ENCODE peak calls at places on chromosomes 1 and 21, in six cellular contexts. B, P, L, R, Z and W are unnamed samples. For H3K4me1, the result is how much of the 10 kb centered on the place peaks cover.

GRCh38 chr1:161953256-161953920 is 70.3 kb downstream of the OLFML2B start:
- DNase-seq in B (no peak), P (no peak), L (no peak), R (no peak), Z (no peak), W (no peak)

GRCh38 chr1:44237721-44238457 is 24.6 kb downstream of the DMAP1 start:
- DNase-seq in B (no peak), P (no peak), L (no peak), R (peak), Z (peak), W (peak)

GRCh38 chr1:154402409-154402921 is 2.7 kb upstream of the IL6R start:
- DNase-seq in B (no peak), P (no peak), L (no peak), R (no peak), Z (no peak), W (peak)

GRCh38 chr21:28392436-28392835 is 600.2 kb downstream of the LTN1 start:
- DNase-seq in B (no peak), P (no peak), L (no peak), R (peak), Z (no peak), W (no peak)

GRCh38 chr1:183571678-183572268 is 18.5 kb downstream of the NCF2 start:
- DNase-seq in B (no peak), P (no peak), L (no peak), R (no peak), Z (no peak), W (no peak)

GRCh38 chr1:203627819-203628184 is 1.2 kb downstream of the ATP2B4 start:
- DNase-seq in B (peak), P (no peak), L (no peak), R (peak), Z (peak), W (peak)

GRCh38 chr1:114350731-114351445 is 160.1 kb downstream of the TRIM33 start:
- DNase-seq in B (no peak), P (no peak), L (no peak), R (no peak), Z (no peak), W (no peak)

GRCh38 chr1:154557248-154557938 is 1.1 kb downstream of the UBE2Q1 start:
- DNase-seq in B (no peak), P (no peak), L (no peak), R (no peak), Z (no peak), W (no peak)

GRCh38 chr1:94783342-94784264 is 36.6 kb upstream of the SLC44A3 start:
- DNase-seq in B (peak), P (peak), L (no peak), R (peak), Z (peak), W (peak)

GRCh38 chr21:44325386-44326271 is 13.6 kb downstream of the CFAP410 start:
- DNase-seq in B (no peak), P (peak), L (no peak), R (no peak), Z (no peak), W (no peak)

GRCh38 chr1:179095924-179096323 is 14.1 kb downstream of the TOR3A start:
- DNase-seq in B (no peak), P (no peak), L (no peak), R (no peak), Z (no peak), W (no peak)

GRCh38 chr1:27868932-27869718 is 3.2 kb upstream of the THEMIS2 start:
- DNase-seq in B (no peak), P (peak), L (no peak), R (peak), Z (no peak), W (peak)

GRCh38 chr1:178578541-178578940 is 65.6 kb downstream of the TEX35 start:
- DNase-seq in B (no peak), P (no peak), L (no peak), R (no peak), Z (no peak), W (no peak)

GRCh38 chr1:76040327-76040868 is 34.1 kb upstream of the ST6GALNAC3 start:
- DNase-seq in B (no peak), P (no peak), L (no peak), R (peak), Z (no peak), W (no peak)

GRCh38 chr1:26554781-26555180 is 25.2 kb downstream of the RPS6KA1 start:
- DNase-seq in B (no peak), P (no peak), L (no peak), R (no peak), Z (no peak), W (no peak)

GRCh38 chr1:173201968-173202367 is 5.2 kb downstream of the TNFSF4 start:
- DNase-seq in B (no peak), P (no peak), L (no peak), R (no peak), Z (no peak), W (no peak)

GRCh38 chr1:79859212-79859948 is 852.9 kb upstream of the ADGRL4 start:
- DNase-seq in B (no peak), P (no peak), L (peak), R (peak), Z (no peak), W (no peak)

GRCh38 chr1:177927021-177927596 is 42.7 kb downstream of the SEC16B start:
- DNase-seq in B (no peak), P (no peak), L (no peak), R (no peak), Z (no peak), W (no peak)

GRCh38 chr1:169931795-169932195 is 38.1 kb upstream of the SCYL3 start:
- DNase-seq in B (no peak), P (no peak), L (no peak), R (no peak), Z (no peak), W (no peak)

GRCh38 chr1:224472806-224473205 is 38.2 kb upstream of the WDR26 start:
- DNase-seq in B (no peak), P (no peak), L (no peak), R (no peak), Z (no peak), W (no peak)

GRCh38 chr1:74729741-74730478 is 2.9 kb downstream of the CRYZ start:
- DNase-seq in B (no peak), P (no peak), L (peak), R (peak), Z (no peak), W (no peak)

GRCh38 chr1:203508463-203508862 is 14.5 kb downstream of the OPTC start:
- DNase-seq in B (no peak), P (peak), L (no peak), R (peak), Z (no peak), W (no peak)

GRCh38 chr1:30285461-30286050 is 437.8 kb downstream of the MATN1 start:
- DNase-seq in B (no peak), P (no peak), L (no peak), R (no peak), Z (no peak), W (no peak)

GRCh38 chr1:182835811-182836210 is 3.3 kb upstream of the DHX9 start:
- DNase-seq in B (no peak), P (no peak), L (no peak), R (no peak), Z (no peak), W (no peak)

GRCh38 chr1:151790071-151790939 is at the start of gene TDRKH:
- DNase-seq in B (peak), P (peak), L (peak), R (peak), Z (peak), W (peak)

GRCh38 chr1:53592985-53593757 is 134.0 kb downstream of the DMRTB1 start:
- DNase-seq in B (no peak), P (peak), L (no peak), R (no peak), Z (no peak), W (no peak)

GRCh38 chr1:186843261-186843660 is 14.5 kb downstream of the PLA2G4A start:
- DNase-seq in B (no peak), P (no peak), L (no peak), R (no peak), Z (no peak), W (no peak)

GRCh38 chr1:242556276-242556675 is 31.8 kb upstream of the PLD5 start:
- DNase-seq in B (no peak), P (no peak), L (no peak), R (no peak), Z (no peak), W (no peak)

GRCh38 chr1:46689326-46689725 is 17.7 kb downstream of the TEX38 start:
- DNase-seq in B (no peak), P (no peak), L (no peak), R (no peak), Z (no peak), W (no peak)

GRCh38 chr1:23930861-23931471 is 17.8 kb upstream of the CNR2 start:
- DNase-seq in B (no peak), P (no peak), L (no peak), R (no peak), Z (peak), W (no peak)

GRCh38 chr21:42056996-42057689 is 14.0 kb upstream of the UMODL1 start:
- DNase-seq in B (no peak), P (no peak), L (no peak), R (peak), Z (peak), W (no peak)

GRCh38 chr1:198118136-198118535 is 38.7 kb upstream of the NEK7 start:
- DNase-seq in B (peak), P (peak), L (no peak), R (no peak), Z (no peak), W (peak)

GRCh38 chr1:178382372-178382771 is 114.4 kb downstream of the CLEC20A start:
- DNase-seq in B (no peak), P (no peak), L (no peak), R (no peak), Z (no peak), W (no peak)

GRCh38 chr1:116066868-116067563 is 44.2 kb upstream of the MAB21L3 start:
- DNase-seq in B (peak), P (no peak), L (no peak), R (no peak), Z (no peak), W (no peak)

GRCh38 chr1:63330331-63330916 is 8.1 kb downstream of the FOXD3 start:
- DNase-seq in B (no peak), P (no peak), L (no peak), R (no peak), Z (no peak), W (no peak)

DNA sequence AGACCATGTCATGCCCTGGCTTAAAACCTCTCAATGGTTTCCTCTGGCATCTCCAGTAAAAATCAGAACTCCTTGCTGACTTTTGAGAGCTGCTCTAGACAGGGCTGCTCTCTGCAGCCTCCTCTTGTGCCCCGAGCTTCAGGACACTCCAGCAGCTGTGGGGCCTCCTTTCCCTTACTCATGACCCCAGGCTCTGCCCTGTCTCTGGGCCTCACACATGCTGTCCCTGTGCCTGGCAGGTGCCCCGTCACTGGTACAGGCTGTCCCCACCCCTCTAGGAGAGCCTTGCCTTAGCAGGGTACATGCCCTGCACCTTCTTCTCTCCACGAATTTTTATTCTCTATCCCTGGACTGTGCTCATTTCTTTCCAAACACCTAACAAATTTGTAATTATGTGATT is 43.2 kb downstream of the HIVEP3 start:
- DNase-seq in B (no peak), P (no peak), L (no peak), R (no peak), Z (no peak), W (no peak)
- H3K27ac ChIP-seq in B (no peak), P (peak), L (no peak), R (no peak), Z (no peak), W (no peak)

GRCh38 chr21:15686506-15686905 is 43.3 kb upstream of the USP25 start:
- DNase-seq in B (no peak), P (no peak), L (no peak), R (no peak), Z (no peak), W (no peak)
- H3K4me1 ChIP-seq in B (under half), P (under half), L (under half), R (under half), Z (under half), W (under half)

GRCh38 chr1:109622103-109622892 is 2.7 kb downstream of the AMPD2 start:
- DNase-seq in B (peak), P (no peak), L (no peak), R (no peak), Z (no peak), W (no peak)
- H3K27ac ChIP-seq in B (no peak), P (no peak), L (no peak), R (no peak), Z (no peak), W (no peak)

DNA sequence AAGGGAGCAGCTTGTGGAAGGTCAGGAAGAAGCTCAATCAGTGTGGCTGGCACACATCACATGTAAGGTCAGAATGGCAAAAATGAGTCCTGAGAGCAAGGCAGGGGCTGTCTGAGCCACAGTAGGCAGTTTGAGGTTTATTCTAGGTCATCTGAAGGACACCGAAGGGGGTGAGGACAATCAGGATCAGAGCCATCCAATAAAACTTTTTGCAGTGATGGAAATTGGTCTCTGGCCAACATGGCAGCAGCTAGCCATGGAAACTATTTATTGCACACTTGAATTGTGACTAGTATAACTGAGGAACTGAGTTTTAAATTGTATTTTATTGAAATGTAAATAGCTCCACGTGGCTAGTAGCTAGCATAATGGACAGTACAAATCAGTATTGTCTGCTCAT is 97.0 kb upstream of the CACNA1E start:
- DNase-seq in B (no peak), P (no peak), L (no peak), R (no peak), Z (no peak), W (no peak)
- H3K4me1 ChIP-seq in B (under half), P (under half), L (under half), R (under half), Z (under half), W (under half)

DNA sequence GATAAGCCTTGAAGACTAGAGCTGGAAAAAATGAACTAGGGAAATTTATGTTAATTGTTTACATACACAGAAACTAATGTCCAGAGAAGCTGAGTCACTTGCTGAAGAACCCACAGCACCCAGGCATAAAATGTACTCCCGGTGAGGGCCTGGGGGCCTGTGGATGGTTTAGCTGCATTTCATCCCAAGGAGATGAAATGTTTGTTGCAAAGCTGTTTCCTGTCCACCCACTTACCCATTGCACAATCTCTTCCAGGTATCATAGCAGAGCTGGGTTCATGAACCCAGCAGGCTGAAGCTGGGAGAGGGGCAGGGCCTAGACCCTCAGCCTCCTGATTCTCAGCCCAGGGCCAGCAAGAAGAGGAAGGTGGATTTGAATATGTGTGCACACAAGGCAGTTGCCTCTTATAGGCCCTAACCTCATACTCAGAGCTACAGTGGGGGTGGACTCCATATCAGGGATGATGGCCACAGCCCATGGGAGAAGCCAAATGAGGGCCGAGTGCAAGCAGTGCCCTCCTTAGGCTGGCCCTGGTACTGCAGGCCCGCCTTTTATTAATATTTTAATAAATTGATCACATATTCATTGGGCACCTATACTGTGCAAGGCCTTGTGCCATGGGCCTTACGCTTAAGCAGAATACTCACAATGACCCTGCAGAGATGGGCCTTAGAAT is 110.8 kb downstream of the LACTBL1 start:
- DNase-seq in B (peak), P (no peak), L (peak), R (peak), Z (no peak), W (no peak)
- H3K27ac ChIP-seq in B (no peak), P (no peak), L (no peak), R (no peak), Z (no peak), W (no peak)

DNA sequence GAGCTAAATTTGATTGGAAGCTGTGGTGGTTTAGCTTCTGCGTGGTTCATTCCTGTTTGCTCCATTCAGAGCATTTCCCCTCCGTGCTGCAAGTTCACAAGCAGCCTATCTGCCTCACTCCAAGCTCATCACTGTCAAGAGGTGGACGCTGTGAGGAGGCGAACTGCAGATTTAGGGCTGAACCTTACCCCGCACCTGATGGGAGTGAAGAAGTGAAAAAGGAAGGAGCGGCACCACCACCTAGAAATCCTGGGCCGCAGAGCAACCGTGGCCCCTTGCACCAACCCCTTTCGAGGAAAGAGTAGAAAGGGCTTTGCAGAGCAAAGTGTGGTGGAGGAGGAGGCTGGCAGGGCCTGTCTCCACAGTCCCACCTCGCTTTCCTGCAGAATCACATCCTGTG is 117.4 kb downstream of the IER5 start:
- DNase-seq in B (no peak), P (no peak), L (no peak), R (no peak), Z (no peak), W (no peak)
- H3K4me1 ChIP-seq in B (under half), P (under half), L (under half), R (under half), Z (under half), W (under half)